ENCODE peak calls at places on chromosomes 1 and 21, in eight cellular contexts. Y, F, A, L, X, M, N and R are unnamed samples.

GRCh38 chr1:109438798-109439297 is 12.6 kb upstream of the PSMA5 start:
- DNase-seq in Y (peak; percentile 28), F (no peak), A (no peak), L (peak; percentile 72), X (peak; percentile 62), M (no peak), N (no peak), R (peak; percentile 99)

GRCh38 chr1:16158993-16159831 is 3.3 kb upstream of the EPHA2 start:
- DNase-seq in Y (peak; percentile 82), F (no peak), A (no peak), L (no peak), X (no peak), M (no peak), N (no peak), R (no peak)

GRCh38 chr21:27715131-27715530 is 748.2 kb upstream of the ADAMTS5 start:
- DNase-seq in Y (no peak), F (no peak), A (no peak), L (no peak), X (no peak), M (no peak), N (no peak), R (no peak)

GRCh38 chr1:1777510-1777909 is 760 bp downstream of the NADK start:
- DNase-seq in Y (peak; percentile 10), F (no peak), A (peak; percentile 47), L (no peak), X (peak; percentile 50), M (no peak), N (no peak), R (no peak)

GRCh38 chr1:63630666-63631065 is 37.5 kb downstream of the PGM1 start:
- DNase-seq in Y (no peak), F (no peak), A (no peak), L (no peak), X (no peak), M (no peak), N (no peak), R (no peak)

GRCh38 chr1:61163794-61164193 is 81.4 kb downstream of the NFIA start:
- DNase-seq in Y (no peak), F (no peak), A (no peak), L (no peak), X (no peak), M (no peak), N (no peak), R (peak; percentile 33)

GRCh38 chr1:33380811-33381210 is 50.1 kb downstream of the PHC2 start:
- DNase-seq in Y (no peak), F (no peak), A (no peak), L (no peak), X (no peak), M (no peak), N (no peak), R (no peak)

GRCh38 chr1:145788580-145788979 is 35.3 kb downstream of the RNF115 start:
- DNase-seq in Y (no peak), F (no peak), A (no peak), L (no peak), X (no peak), M (no peak), N (no peak), R (no peak)

GRCh38 chr1:25875154-25875855 is at the start of gene PAQR7:
- DNase-seq in Y (no peak), F (peak; percentile 15), A (peak; percentile 92), L (peak; percentile 67), X (peak; percentile 92), M (no peak), N (no peak), R (peak; percentile 70)
- H3K4me1 ChIP-seq in Y (peaks cover 35% of the 10 kb centered on the region), F (peaks cover 41% of the 10 kb centered on the region), A (peaks cover 23% of the 10 kb centered on the region), L (peaks cover 71% of the 10 kb centered on the region), X (peaks cover 55% of the 10 kb centered on the region), M (peaks cover 34% of the 10 kb centered on the region), N (peaks cover 13% of the 10 kb centered on the region), R (peaks cover 18% of the 10 kb centered on the region)

GRCh38 chr1:199151634-199152429 is 513.0 kb downstream of the PTPRC start:
- DNase-seq in Y (no peak), F (no peak), A (no peak), L (no peak), X (no peak), M (no peak), N (no peak), R (no peak)
- TF ChIP-seq RAD21 in Y (no peak), F (no peak), A (no peak), L (no peak), X (no peak), M (no peak), N (no peak), R (no peak)

GRCh38 chr1:41919764-41920397 is 1.2 kb upstream of the HIVEP3 start:
- DNase-seq in Y (no peak), F (no peak), A (peak; percentile 85), L (no peak), X (peak; percentile 62), M (peak; percentile 55), N (no peak), R (peak; percentile 26)

GRCh38 chr1:41917051-41917530 is 1.6 kb downstream of the HIVEP3 start:
- DNase-seq in Y (no peak), F (no peak), A (no peak), L (no peak), X (no peak), M (no peak), N (no peak), R (no peak)

GRCh38 chr1:41917835-41918449 is 780 bp downstream of the HIVEP3 start:
- DNase-seq in Y (no peak), F (no peak), A (peak; percentile 73), L (no peak), X (no peak), M (no peak), N (no peak), R (peak; percentile 29)

GRCh38 chr1:41919131-41919530 is 409 bp upstream of the HIVEP3 start:
- DNase-seq in Y (no peak), F (no peak), A (no peak), L (no peak), X (no peak), M (no peak), N (no peak), R (no peak)

DNA sequence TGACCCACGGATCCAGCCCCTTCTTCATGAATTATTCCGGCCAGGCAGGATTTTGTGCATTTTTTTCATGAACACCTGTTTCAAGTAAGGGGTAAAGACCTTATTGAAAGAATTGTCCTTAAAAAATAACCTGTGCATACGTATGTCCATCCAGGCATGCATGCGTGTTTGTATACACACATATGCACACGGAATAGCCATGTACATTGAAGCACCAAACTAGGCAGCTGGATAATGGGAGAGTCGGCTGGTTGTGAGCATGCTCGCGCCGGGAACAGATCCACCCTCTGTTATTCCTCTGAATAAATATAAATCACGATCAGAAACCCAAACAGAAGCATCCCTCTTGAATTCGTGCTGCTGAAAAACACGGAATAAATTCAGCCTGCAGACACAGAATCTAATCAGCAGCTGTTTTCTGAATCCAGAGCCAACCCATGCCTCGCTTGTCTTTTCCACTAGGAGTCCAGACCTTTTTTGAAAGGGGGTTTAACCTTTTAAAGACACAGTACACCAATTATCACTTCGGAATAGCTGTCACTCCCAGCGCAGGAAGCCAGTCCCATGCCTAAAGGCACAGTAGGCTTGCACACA is at the start of gene HIVEP3:
- DNase-seq in Y (no peak), F (peak; percentile 66), A (peak; percentile 76), L (no peak), X (no peak), M (no peak), N (no peak), R (no peak)
- H3K4me1 ChIP-seq in Y (peaks cover 38% of the 10 kb centered on the region), F (peaks cover 42% of the 10 kb centered on the region), A (peaks cover 36% of the 10 kb centered on the region), L (no peaks in the 10 kb centered on the region), X (peaks cover 12% of the 10 kb centered on the region), M (peaks cover 17% of the 10 kb centered on the region), N (peaks cover 11% of the 10 kb centered on the region), R (peaks cover 9% of the 10 kb centered on the region)

DNA sequence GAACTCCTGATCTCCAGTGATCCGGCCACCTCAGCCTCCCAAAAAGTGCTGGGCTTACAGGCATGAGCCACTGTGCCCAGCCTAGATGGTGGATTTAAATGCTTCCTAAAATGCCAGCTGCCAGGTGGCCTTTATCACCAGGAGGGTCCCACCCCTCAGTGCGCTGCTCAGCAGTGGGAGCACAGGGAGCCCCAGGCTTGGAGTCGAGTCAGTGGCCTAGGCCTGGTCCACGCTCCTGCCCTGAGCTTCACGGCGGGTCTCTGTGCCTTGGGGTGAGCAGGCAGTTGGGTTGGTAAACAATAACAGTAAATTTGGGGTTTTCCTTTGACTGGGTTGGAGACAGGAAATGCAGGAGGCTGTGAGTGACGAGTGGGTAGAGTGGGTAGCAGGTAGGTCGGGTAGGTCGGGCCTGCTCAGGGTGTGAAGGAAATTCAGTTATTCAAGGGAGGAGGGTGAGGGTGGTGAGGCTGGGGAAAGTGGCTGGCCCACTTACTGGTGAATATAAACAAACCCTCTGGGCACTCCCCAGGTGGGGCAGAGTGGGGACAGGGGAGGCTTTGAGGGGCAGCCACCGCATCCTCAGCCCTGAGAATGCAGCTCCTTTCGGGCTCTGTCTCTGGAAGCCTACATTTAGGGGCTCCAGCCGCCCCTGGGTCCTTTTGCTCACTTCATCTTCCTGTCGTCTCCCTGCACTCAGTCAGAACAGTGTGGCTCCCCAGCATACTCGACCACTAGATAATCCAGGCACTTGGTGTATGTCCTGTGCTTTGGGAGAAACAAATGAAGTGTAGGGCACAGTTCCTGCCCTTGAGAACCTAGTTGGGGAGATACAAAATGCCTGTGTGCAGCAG is 33.5 kb upstream of the IL19 start:
- DNase-seq in Y (no peak), F (no peak), A (no peak), L (no peak), X (no peak), M (no peak), N (no peak), R (no peak)
- TF ChIP-seq RAD21 in Y (no peak), F (no peak), A (no peak), L (no peak), X (no peak), M (no peak), N (no peak), R (no peak)

GRCh38 chr1:173871091-173871490 is 2.9 kb downstream of the ZBTB37 start:
- DNase-seq in Y (no peak), F (no peak), A (no peak), L (no peak), X (peak; percentile 32), M (no peak), N (no peak), R (no peak)
- H3K4me1 ChIP-seq in Y (peaks cover 6% of the 10 kb centered on the region), F (peaks cover 9% of the 10 kb centered on the region), A (peaks cover 21% of the 10 kb centered on the region), L (peaks cover 26% of the 10 kb centered on the region), X (peaks cover 17% of the 10 kb centered on the region), M (peaks cover 15% of the 10 kb centered on the region), N (no peaks in the 10 kb centered on the region), R (no peaks in the 10 kb centered on the region)

DNA sequence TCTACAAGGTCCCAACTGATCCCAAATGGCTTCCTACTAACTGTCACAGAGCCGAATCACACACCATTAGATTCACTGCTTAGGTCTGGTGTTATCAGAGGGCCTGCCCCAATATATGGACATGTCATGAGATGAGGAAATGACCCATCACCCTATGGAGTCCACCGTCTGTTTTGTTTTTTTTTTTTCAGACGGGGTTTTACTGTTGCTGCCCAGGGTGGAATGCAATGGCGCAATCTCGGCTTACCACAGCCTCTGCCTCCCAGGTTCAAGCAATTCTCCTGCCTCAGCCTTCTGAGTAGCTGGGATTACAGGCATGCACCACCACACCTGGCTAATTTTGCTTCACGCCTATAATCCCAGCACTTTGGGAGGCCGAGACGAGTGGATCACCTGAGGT is 83.7 kb upstream of the ETS2 start:
- DNase-seq in Y (no peak), F (no peak), A (no peak), L (no peak), X (no peak), M (no peak), N (no peak), R (no peak)
- TF ChIP-seq RAD21 in Y (no peak), F (no peak), A (no peak), L (no peak), X (no peak), M (no peak), N (no peak), R (no peak)